ENCODE peak calls at places on chromosomes 7 and 10, in ten cellular contexts. M, E, G, Y, U, W, C, B, F and J are unnamed samples.

GRCh38 chr10:76031099-76031498 is 599.7 kb downstream of the LRMDA start:
- DNase-seq in M (no peak), E (no peak), G (no peak), Y (no peak), U (no peak), W (no peak), C (no peak), B (no peak), F (no peak), J (no peak)

GRCh38 chr10:29860159-29860558 is 199.2 kb downstream of the JCAD start:
- DNase-seq in M (no peak), E (no peak), G (no peak), Y (no peak), U (no peak), W (no peak), C (no peak), B (no peak), F (no peak), J (no peak)

GRCh38 chr10:126902157-126902556 is 3.1 kb upstream of the DOCK1 start:
- DNase-seq in M (no peak), E (no peak), G (no peak), Y (no peak), U (no peak), W (peak; percentile 85), C (no peak), B (peak; percentile 50), F (peak; percentile 82), J (no peak)

GRCh38 chr7:76206633-76207032 is 4.9 kb downstream of the SRRM3 start:
- DNase-seq in M (no peak), E (peak; percentile 65), G (no peak), Y (no peak), U (no peak), W (peak; percentile 6), C (no peak), B (no peak), F (no peak), J (no peak)

GRCh38 chr7:11951909-11952308 is 119.9 kb upstream of the THSD7A start:
- DNase-seq in M (no peak), E (no peak), G (no peak), Y (no peak), U (no peak), W (peak; percentile 2), C (no peak), B (no peak), F (no peak), J (no peak)

GRCh38 chr7:144391823-144392255 is 11.7 kb downstream of the NOBOX start:
- DNase-seq in M (peak; percentile 34), E (no peak), G (no peak), Y (peak; percentile 58), U (peak; percentile 69), W (peak; percentile 78), C (peak; percentile 19), B (peak; percentile 67), F (no peak), J (no peak)

GRCh38 chr7:3067193-3067592 is 23.5 kb upstream of the CARD11 start:
- DNase-seq in M (no peak), E (no peak), G (no peak), Y (no peak), U (no peak), W (no peak), C (no peak), B (no peak), F (no peak), J (no peak)

GRCh38 chr7:137681657-137682562 is 164.9 kb downstream of the DGKI start:
- DNase-seq in M (no peak), E (no peak), G (no peak), Y (no peak), U (no peak), W (peak; percentile 95), C (no peak), B (no peak), F (no peak), J (no peak)

DNA sequence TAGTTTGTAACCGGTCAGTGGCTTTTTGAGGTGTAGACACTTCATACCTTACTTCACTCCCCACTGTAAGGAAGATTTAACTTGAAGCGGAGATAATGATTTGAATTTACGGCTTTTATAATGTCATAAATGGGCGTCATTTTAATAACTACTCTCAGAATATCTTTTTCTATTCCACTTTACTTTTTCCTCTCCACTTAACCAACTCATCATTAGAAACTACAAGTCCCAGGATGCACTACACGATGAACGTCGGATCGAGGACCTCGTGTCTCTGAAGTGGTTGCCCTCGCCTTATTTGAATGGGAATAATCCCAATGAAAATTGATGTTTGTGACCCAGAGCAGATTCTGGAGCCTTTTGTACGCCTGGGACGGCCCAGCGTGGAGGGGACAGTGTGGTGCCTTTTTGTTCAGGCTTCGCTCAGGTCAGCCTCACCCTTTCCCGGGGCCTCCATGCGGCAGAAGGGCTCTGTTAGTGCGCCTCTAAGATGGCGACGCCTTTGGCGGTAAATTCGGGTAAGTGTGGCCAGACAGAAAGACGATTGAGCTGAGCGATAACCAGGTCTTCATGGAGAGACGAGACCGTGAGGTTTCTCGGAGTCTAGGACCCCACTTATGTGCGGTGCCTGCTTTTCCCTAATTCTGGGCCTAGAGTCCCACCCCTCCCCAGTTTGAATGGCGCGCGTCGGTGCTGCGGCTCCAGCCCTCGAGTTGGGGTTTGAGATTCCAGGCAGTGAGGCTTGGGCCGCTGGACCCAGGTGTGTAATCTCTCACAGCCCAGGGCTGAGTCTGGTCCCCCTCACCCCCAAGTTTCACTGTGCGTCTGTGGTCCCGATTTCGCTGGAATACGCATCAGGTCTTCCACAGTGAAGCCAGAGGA is at the start of gene NUP205:
- DNase-seq in M (peak; percentile 44), E (peak; percentile 67), G (peak; percentile 64), Y (peak; percentile 90), U (peak; percentile 81), W (peak; percentile 93), C (peak; percentile 73), B (peak; percentile 73), F (peak; percentile 82), J (peak; percentile 75)
- TF ChIP-seq CTCF in M (peak; percentile 45), E (peak; percentile 41), G (peak; percentile 36), Y (no peak), U (no peak), W (no peak), C (no peak), B (no peak), F (peak; percentile 11), J (no peak)

GRCh38 chr10:86970152-86970886 is 2.0 kb downstream of the ADIRF start:
- DNase-seq in M (peak; percentile 63), E (no peak), G (peak; percentile 95), Y (no peak), U (peak; percentile 66), W (peak; percentile 54), C (peak; percentile 94), B (peak; percentile 29), F (peak; percentile 96), J (no peak)

GRCh38 chr10:86970887-86971145 is 2.5 kb downstream of the ADIRF start:
- DNase-seq in M (no peak), E (no peak), G (no peak), Y (no peak), U (peak; percentile 79), W (no peak), C (no peak), B (no peak), F (no peak), J (no peak)

GRCh38 chr10:86968994-86969355 is 693 bp downstream of the ADIRF start:
- DNase-seq in M (no peak), E (no peak), G (no peak), Y (no peak), U (no peak), W (no peak), C (no peak), B (no peak), F (no peak), J (no peak)

GRCh38 chr10:86968271-86968993 is at the start of gene ADIRF:
- DNase-seq in M (peak; percentile 83), E (no peak), G (peak; percentile 82), Y (no peak), U (no peak), W (no peak), C (peak; percentile 88), B (peak; percentile 8), F (peak; percentile 92), J (no peak)

DNA sequence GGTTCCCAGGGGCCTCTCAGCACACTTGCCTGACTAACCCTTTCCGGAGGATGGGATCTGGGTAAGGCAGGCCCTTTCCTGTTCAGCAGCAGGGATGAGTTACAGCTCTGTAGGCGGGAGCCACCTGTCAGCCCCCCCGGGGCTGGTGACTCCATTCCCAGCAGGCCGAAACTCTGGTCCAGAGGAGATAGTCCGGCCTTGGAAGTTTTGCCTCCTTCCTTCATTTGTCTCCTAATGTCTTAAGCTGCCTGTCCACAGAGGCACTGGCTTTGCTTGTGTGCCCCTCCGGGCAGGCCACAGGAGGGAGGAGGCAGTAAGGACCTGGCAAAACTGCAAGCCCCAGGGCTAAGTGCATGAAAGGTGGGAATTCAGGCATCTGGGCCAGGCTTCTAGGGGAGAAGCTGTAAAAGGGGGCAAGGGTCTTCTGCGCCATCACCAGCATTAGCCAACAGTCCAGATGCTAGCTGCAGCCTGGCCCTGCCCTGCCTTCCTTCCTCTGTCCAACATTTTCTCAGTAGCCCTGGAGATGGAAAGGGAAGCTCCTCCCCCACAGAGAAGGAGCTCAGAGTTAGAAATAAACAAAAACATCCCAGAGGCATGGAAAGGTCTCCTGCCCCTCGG is 1.2 kb downstream of the ADIRF start:
- DNase-seq in M (no peak), E (no peak), G (no peak), Y (no peak), U (no peak), W (peak; percentile 68), C (peak; percentile 75), B (peak; percentile 18), F (peak; percentile 74), J (no peak)
- H3K4me3 ChIP-seq in M (peak overlapping the region; percentile 58), E (peak overlapping the region; percentile 63), G (peak overlapping the region; percentile 92), Y (no peak overlapping the region), U (no peak overlapping the region), W (peak overlapping the region; percentile 48), C (peak overlapping the region; percentile 74), B (no peak overlapping the region), F (peak overlapping the region; percentile 62), J (no peak overlapping the region)

DNA sequence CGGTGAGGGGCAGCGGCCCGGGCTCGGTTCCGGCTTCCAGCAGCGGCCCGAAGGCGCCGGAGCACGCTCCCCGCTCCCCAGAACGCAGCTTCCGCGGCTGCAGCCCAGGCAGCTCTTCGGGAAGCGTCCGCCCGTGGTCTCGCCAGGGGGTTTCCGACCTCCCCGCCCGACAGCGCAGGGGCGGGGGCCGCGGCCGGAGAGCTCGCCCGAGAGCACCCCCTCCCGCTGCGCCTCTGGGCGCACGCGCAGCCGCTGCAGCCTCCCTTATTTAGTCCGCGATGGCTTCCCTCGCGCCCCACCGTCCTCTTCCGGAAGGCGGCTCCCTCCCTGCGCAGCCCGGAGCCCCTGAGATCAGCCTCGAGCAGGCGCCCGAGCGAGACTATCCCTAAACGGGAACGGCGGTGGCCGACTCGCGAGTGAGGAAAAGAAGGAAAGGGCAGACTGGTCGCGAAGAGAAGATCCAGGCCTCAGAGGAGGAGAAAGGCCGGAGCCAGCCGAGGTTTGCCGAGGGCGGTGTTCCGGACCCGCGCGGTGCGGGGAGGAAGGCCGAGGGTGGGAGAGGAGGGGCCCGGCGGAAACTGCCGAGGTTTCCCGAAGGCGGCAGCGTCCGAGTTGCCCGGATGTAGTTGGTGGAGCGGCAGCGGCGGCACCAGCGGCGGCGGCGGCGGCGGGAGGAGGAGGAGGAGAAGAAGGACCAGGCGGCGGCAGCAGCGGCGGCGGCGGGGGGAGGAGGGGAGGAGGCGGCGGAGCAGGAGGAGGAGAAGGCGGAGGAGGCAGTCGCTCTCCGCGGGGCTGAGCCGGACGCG is at the start of gene WAC:
- DNase-seq in M (peak; percentile 92), E (peak; percentile 88), G (peak; percentile 92), Y (peak; percentile 95), U (peak; percentile 97), W (peak; percentile 94), C (peak; percentile 97), B (peak; percentile 97), F (peak; percentile 98), J (peak; percentile 89)
- TF ChIP-seq CTCF in M (peak; percentile 44), E (no peak), G (peak; percentile 49), Y (no peak), U (peak; percentile 34), W (no peak), C (no peak), B (peak; percentile 15), F (no peak), J (no peak)

DNA sequence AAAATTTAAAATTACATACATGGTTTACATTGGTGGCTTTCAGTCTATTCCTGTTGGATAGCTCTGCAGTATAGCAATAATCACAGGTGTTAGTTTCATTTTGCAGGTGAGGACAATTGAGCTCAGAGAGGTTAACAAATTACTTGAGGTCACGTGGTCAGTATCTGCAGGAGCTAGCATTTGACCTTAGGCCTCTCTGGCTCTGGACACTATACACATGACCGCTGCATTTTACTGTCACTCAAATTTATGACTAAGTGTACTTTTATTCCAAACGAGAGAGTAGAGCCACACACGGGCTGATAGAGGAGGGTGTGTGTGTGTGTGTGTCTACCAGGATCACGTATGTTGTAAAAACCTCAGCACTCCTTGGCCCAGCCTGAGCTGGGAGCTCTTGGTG is 272.9 kb downstream of the GFRA1 start:
- DNase-seq in M (no peak), E (no peak), G (no peak), Y (no peak), U (no peak), W (no peak), C (no peak), B (peak; percentile 23), F (no peak), J (no peak)
- H3K4me3 ChIP-seq in M (no peak overlapping the region), E (no peak overlapping the region), G (no peak overlapping the region), Y (no peak overlapping the region), U (no peak overlapping the region), W (no peak overlapping the region), C (no peak overlapping the region), B (no peak overlapping the region), F (no peak overlapping the region), J (no peak overlapping the region)